ENCODE peak calls at places on chromosomes 2 and 18, in four cellular contexts. C, Z, L and N are unnamed samples.

GRCh38 chr2:101500175-101500574 is 25.3 kb upstream of the RFX8 start:
- DNase-seq in L (no peak), C (no peak), Z (no peak), N (no peak)

GRCh38 chr2:20371656-20372055 is 21.0 kb upstream of the PUM2 start:
- DNase-seq in L (no peak), Z (no peak), C (no peak), N (no peak)

GRCh38 chr2:211503856-211504255 is 947.5 kb downstream of the CPS1 start:
- DNase-seq in L (no peak), C (no peak), Z (no peak), N (no peak)

GRCh38 chr2:120287183-120288015 is 34.7 kb downstream of the RALB start:
- DNase-seq in Z (no peak), L (no peak), C (no peak), N (no peak)

GRCh38 chr2:238152811-238153688 is 5.7 kb upstream of the ERFE start:
- DNase-seq in Z (no peak), L (no peak), C (no peak), N (no peak)

GRCh38 chr2:120605231-120605935 is 130.3 kb upstream of the GLI2 start:
- DNase-seq in Z (no peak), L (no peak), C (no peak), N (no peak)

GRCh38 chr2:147502895-147503294 is 341.9 kb upstream of the ACVR2A start:
- DNase-seq in L (no peak), Z (no peak), C (no peak), N (no peak)

GRCh38 chr2:178324072-178324471 is 126.9 kb downstream of the PRKRA start:
- DNase-seq in Z (no peak), C (no peak), L (no peak), N (no peak)

GRCh38 chr2:96091711-96092579 is 24.4 kb downstream of the ADRA2B start:
- DNase-seq in Z (no peak), L (no peak), C (no peak), N (no peak)

GRCh38 chr18:34709104-34709503 is 994 bp upstream of the DTNA start:
- DNase-seq in Z (no peak), L (no peak), C (no peak), N (no peak)

GRCh38 chr2:11389551-11390528 is 45.4 kb upstream of the ROCK2 start:
- DNase-seq in C (no peak), Z (no peak), L (no peak), N (no peak)